ENCODE peak calls at places on chromosomes 4 and X, in five cellular contexts. U, I, S, H and Y are unnamed samples.

GRCh38 chr4:15963001-15963451 is at the start of gene FGFBP2:
- DNase-seq in U (peak), I (peak), S (no peak), H (no peak), Y (no peak)

GRCh38 chr4:64248151-64248550 is 161.1 kb downstream of the TECRL start:
- DNase-seq in U (no peak), I (no peak), S (no peak), H (no peak), Y (no peak)

GRCh38 chr4:3636628-3637320 is 104.6 kb upstream of the LRPAP1 start:
- DNase-seq in U (no peak), I (no peak), S (no peak), H (no peak), Y (no peak)

GRCh38 chr4:128558896-128559669 is 250.4 kb upstream of the JADE1 start:
- DNase-seq in U (no peak), I (no peak), S (no peak), H (no peak), Y (no peak)

GRCh38 chr4:53861856-53862610 is 202.4 kb downstream of the CHIC2 start:
- DNase-seq in U (no peak), I (no peak), S (no peak), H (peak), Y (no peak)

GRCh38 chr4:77076889-77077635 is 1.3 kb upstream of the CCNI start:
- DNase-seq in U (no peak), I (no peak), S (no peak), H (no peak), Y (no peak)

GRCh38 chrX:119145241-119145653 is 17.6 kb upstream of the KIAA1210 start:
- DNase-seq in U (peak), I (peak), S (no peak), H (no peak), Y (no peak)

GRCh38 chrX:110412971-110413726 is 54.5 kb downstream of the RTL9 start:
- DNase-seq in U (peak), I (peak), S (peak), H (peak), Y (peak)

GRCh38 chr4:173519130-173520101 is 10.6 kb downstream of the HAND2 start:
- DNase-seq in U (peak), I (no peak), S (no peak), H (peak), Y (no peak)

GRCh38 chr4:52017809-52018208 is 2.4 kb downstream of the LRRC66 start:
- DNase-seq in U (no peak), I (no peak), S (no peak), H (no peak), Y (no peak)

GRCh38 chr4:87316961-87317360 is 5.7 kb downstream of the HSD17B13 start:
- DNase-seq in U (no peak), I (no peak), S (no peak), H (no peak), Y (no peak)

GRCh38 chr4:123580981-123581664 is 184.5 kb downstream of the SPRY1 start:
- DNase-seq in U (peak), I (no peak), S (no peak), H (no peak), Y (no peak)

GRCh38 chr4:99861120-99861905 is 32.9 kb downstream of the LAMTOR3 start:
- DNase-seq in U (no peak), I (no peak), S (no peak), H (no peak), Y (no peak)

GRCh38 chr4:78648639-78649363 is 97.2 kb downstream of the ANXA3 start:
- DNase-seq in U (no peak), I (no peak), S (no peak), H (no peak), Y (no peak)

GRCh38 chr4:55808187-55808586 is 11.4 kb upstream of the EXOC1L start:
- DNase-seq in U (no peak), I (no peak), S (no peak), H (no peak), Y (no peak)

GRCh38 chr4:165308174-165308573 is 19.3 kb upstream of the MSMO1 start:
- DNase-seq in U (no peak), I (no peak), S (no peak), H (no peak), Y (no peak)

GRCh38 chrX:153495903-153496629 is 1.3 kb downstream of the BGN start:
- DNase-seq in U (no peak), I (no peak), S (no peak), H (no peak), Y (no peak)
- TF ChIP-seq CTCF in U (no peak), I (no peak), S (no peak), H (no peak), Y (no peak)

GRCh38 chr4:1594871-1595788 is 89.0 kb downstream of the FAM53A start:
- DNase-seq in U (no peak), I (no peak), S (no peak), H (no peak), Y (no peak)
- TF ChIP-seq CTCF in U (no peak), I (no peak), S (no peak), H (no peak), Y (no peak)

GRCh38 chr4:156109943-156110925 is 156.6 kb upstream of the CTSO start:
- DNase-seq in U (peak), I (no peak), S (no peak), H (no peak), Y (no peak)
- TF ChIP-seq CTCF in U (peak), I (peak), S (peak), H (no peak), Y (no peak)

GRCh38 chr4:118139241-118139640 is 105.0 kb downstream of the NDST3 start:
- DNase-seq in U (no peak), I (no peak), S (no peak), H (no peak), Y (no peak)

GRCh38 chr4:118141240-118141639 is 107.0 kb downstream of the NDST3 start:
- DNase-seq in U (peak), I (no peak), S (no peak), H (no peak), Y (no peak)
- TF ChIP-seq CTCF in U (peak), I (no peak), S (no peak), H (no peak), Y (no peak)

DNA sequence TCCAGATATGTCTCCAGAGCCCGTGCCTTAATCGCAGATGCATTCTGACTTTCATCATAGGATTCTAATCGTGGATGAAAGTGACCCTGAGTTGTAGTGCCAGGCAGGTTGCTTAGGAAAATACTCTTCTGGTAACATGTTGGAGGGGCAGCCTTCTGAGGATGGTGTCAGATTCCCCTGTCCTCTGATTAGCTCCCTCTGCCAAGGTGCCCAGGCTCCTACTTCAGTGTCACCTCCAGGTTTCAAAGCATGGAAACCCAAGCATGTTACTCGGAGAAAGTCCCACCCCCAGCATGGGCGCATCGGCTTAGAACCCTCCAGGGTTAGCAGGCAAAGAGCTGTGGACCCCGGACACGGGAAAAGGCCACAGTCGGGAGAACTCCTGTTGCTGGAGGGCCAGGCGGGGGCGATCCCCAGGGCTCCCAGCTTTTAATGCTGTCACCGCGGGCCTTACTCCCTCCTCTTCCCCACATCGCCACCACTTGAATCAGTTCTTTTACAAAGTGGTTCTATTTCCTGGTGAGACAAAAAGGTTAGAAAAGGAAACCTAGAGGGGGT is 44.5 kb downstream of the TRIM2 start:
- DNase-seq in U (no peak), I (no peak), S (no peak), H (no peak), Y (no peak)
- TF ChIP-seq CTCF in U (no peak), I (no peak), S (no peak), H (no peak), Y (no peak)

DNA sequence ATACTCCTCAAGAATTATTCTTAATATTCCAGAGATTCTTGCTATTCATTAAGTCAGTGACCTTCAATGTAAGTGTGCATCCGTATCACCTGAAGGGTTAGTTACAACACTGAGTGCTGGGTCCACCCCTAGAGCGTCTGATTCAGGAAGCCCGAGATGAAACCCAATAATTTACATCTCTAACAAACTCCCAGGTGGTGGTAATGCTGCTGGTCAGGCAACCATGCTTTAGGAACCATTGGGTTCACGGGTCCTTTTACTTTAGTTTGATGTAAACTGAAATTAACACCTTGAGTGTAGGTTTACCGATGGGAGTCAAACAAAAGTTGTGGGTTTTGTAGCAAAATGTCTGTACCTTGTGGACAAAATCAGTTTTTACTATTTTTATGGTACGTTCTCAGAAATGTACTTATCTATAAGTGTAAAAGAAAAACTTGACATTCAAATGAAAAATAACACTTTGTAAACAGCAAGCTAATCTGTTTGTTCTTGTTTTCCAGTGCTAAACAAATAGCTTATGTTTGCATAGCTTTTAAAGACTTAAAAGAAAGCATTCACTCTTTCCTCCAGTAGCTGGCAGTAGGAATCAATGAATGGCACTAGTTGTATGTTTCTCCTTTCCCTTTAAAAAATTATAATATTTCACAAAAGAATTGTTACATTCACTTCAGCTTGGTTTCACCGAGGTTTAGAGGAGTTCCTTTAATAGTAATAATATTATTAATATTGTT is 32.7 kb downstream of the ACE2 start:
- DNase-seq in U (peak), I (no peak), S (no peak), H (no peak), Y (no peak)
- TF ChIP-seq CTCF in U (peak), I (peak), S (peak), H (no peak), Y (no peak)

DNA sequence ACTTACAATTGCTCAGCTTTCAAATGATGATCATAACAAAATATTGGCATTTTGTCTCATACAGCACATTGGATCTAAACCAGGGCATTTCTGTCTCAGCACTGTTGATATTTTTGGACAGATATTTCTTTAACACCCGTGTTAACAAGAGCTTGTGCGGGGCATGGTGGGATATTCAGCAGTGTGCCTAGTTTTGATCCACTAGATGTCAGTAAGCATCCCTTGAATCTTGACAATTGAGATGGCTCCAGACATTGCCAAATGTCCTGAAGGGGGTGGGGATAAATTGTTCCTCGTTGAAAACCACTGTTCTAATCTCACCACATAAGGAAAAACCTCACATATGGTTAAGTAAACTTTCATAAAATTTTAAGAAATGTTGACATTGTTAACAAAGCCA is 806.3 kb downstream of the STIM2 start:
- DNase-seq in U (peak), I (no peak), S (no peak), H (no peak), Y (no peak)
- TF ChIP-seq CTCF in U (peak), I (peak), S (no peak), H (no peak), Y (peak)

GRCh38 chrX:48975541-48975940 is 3.9 kb upstream of the KCND1 start:
- DNase-seq in U (no peak), I (no peak), S (no peak), H (no peak), Y (no peak)

GRCh38 chrX:48974574-48974973 is 2.9 kb upstream of the KCND1 start:
- DNase-seq in U (no peak), I (no peak), S (no peak), H (no peak), Y (no peak)

GRCh38 chrX:48975041-48975440 is 3.4 kb upstream of the KCND1 start:
- DNase-seq in U (no peak), I (no peak), S (no peak), H (no peak), Y (no peak)

GRCh38 chrX:48974033-48974432 is 2.4 kb upstream of the KCND1 start:
- DNase-seq in U (no peak), I (no peak), S (no peak), H (no peak), Y (no peak)

GRCh38 chrX:48976086-48976485 is 4.4 kb upstream of the KCND1 start:
- DNase-seq in U (no peak), I (no peak), S (no peak), H (no peak), Y (no peak)
- TF ChIP-seq CTCF in U (no peak), I (no peak), S (no peak), H (no peak), Y (no peak)

GRCh38 chr4:133598779-133599178 is 449.7 kb downstream of the PCDH10 start:
- DNase-seq in U (peak), I (no peak), S (no peak), H (no peak), Y (no peak)
- TF ChIP-seq CTCF in U (no peak), I (no peak), S (no peak), H (no peak), Y (no peak)

GRCh38 chr4:1759818-1760223 is 33.3 kb upstream of the FGFR3 start:
- DNase-seq in U (no peak), I (no peak), S (no peak), H (no peak), Y (no peak)
- TF ChIP-seq CTCF in U (peak), I (no peak), S (no peak), H (no peak), Y (no peak)